ENCODE peak calls at places on chromosome 22, in six cellular contexts. V, E, K, C, X and L are unnamed samples. For H3K4me1, the result is how much of the 10 kb centered on the place peaks cover.

GRCh38 chr22:27224485-27225364 is 567.3 kb downstream of the MIAT start:
- DNase-seq in V (no peak), E (no peak), K (peak), C (peak), X (no peak), L (no peak)

GRCh38 chr22:37420656-37421467 is 6.4 kb downstream of the ELFN2 start:
- DNase-seq in V (no peak), E (no peak), K (peak), C (no peak), X (no peak), L (no peak)

GRCh38 chr22:38348751-38349496 is 31.7 kb upstream of the CSNK1E start:
- DNase-seq in V (no peak), E (no peak), K (no peak), C (no peak), X (no peak), L (peak)

GRCh38 chr22:37128555-37129281 is 19.2 kb upstream of the TMPRSS6 start:
- DNase-seq in V (no peak), E (no peak), K (no peak), C (no peak), X (no peak), L (no peak)

GRCh38 chr22:44893731-44894080 is 116.1 kb downstream of the PHF21B start:
- DNase-seq in V (no peak), E (no peak), K (no peak), C (no peak), X (no peak), L (no peak)

GRCh38 chr22:17742528-17742902 is 31.8 kb downstream of the BID start:
- DNase-seq in V (peak), E (peak), K (peak), C (peak), X (peak), L (no peak)

GRCh38 chr22:24486501-24486921 is 8.6 kb upstream of the UPB1 start:
- DNase-seq in V (no peak), E (no peak), K (peak), C (no peak), X (no peak), L (no peak)

GRCh38 chr22:36808611-36809344 is 8.1 kb downstream of the PVALB start:
- DNase-seq in V (peak), E (no peak), K (no peak), C (no peak), X (no peak), L (no peak)

GRCh38 chr22:42343551-42344081 is 73.2 kb upstream of the TCF20 start:
- DNase-seq in V (no peak), E (no peak), K (peak), C (no peak), X (no peak), L (no peak)

GRCh38 chr22:45577746-45578523 is 75.3 kb downstream of the FBLN1 start:
- DNase-seq in V (peak), E (peak), K (peak), C (peak), X (peak), L (no peak)

GRCh38 chr22:18104566-18104965 is 6.0 kb upstream of the TUBA8 start:
- DNase-seq in V (no peak), E (no peak), K (peak), C (no peak), X (no peak), L (no peak)

GRCh38 chr22:44368611-44369010 is 55.9 kb upstream of the SHISAL1 start:
- DNase-seq in V (no peak), E (no peak), K (no peak), C (no peak), X (no peak), L (no peak)

GRCh38 chr22:46593211-46593676 is 26.9 kb upstream of the GRAMD4 start:
- DNase-seq in V (no peak), E (no peak), K (no peak), C (no peak), X (no peak), L (no peak)

GRCh38 chr22:32748509-32748908 is 53.0 kb upstream of the TIMP3 start:
- DNase-seq in V (no peak), E (no peak), K (no peak), C (no peak), X (no peak), L (no peak)

GRCh38 chr22:24037851-24038765 is 27.0 kb downstream of the CABIN1 start:
- DNase-seq in V (no peak), E (no peak), K (no peak), C (no peak), X (no peak), L (no peak)

GRCh38 chr22:39276461-39277134 is 31.8 kb upstream of the PDGFB start:
- DNase-seq in V (no peak), E (no peak), K (no peak), C (no peak), X (no peak), L (no peak)

GRCh38 chr22:44665115-44665514 is 36.9 kb upstream of the PRR5 start:
- DNase-seq in V (no peak), E (no peak), K (no peak), C (peak), X (no peak), L (no peak)

GRCh38 chr22:40220316-40221054 is 42.8 kb downstream of the TNRC6B start:
- DNase-seq in V (no peak), E (peak), K (no peak), C (no peak), X (no peak), L (no peak)

GRCh38 chr22:37196539-37197450 is 8.7 kb upstream of the C1QTNF6 start:
- DNase-seq in V (no peak), E (no peak), K (peak), C (peak), X (peak), L (no peak)

GRCh38 chr22:41532908-41533825 is 11.1 kb downstream of the POLR3H start:
- DNase-seq in V (peak), E (peak), K (peak), C (peak), X (peak), L (no peak)

GRCh38 chr22:23154461-23154860 is 9.2 kb downstream of the RAB36 start:
- DNase-seq in V (no peak), E (no peak), K (no peak), C (no peak), X (no peak), L (no peak)

GRCh38 chr22:43128928-43129424 is 14.2 kb downstream of the MCAT start:
- DNase-seq in V (peak), E (no peak), K (no peak), C (no peak), X (no peak), L (no peak)

GRCh38 chr22:26054846-26055245 is 114.4 kb upstream of the SEZ6L start:
- DNase-seq in V (no peak), E (no peak), K (no peak), C (no peak), X (no peak), L (no peak)
- H3K4me1 ChIP-seq in V (under half), E (under half), K (under half), C (under half), X (under half), L (under half)

GRCh38 chr22:21815958-21816357 is 51.5 kb downstream of the MAPK1 start:
- DNase-seq in V (no peak), E (no peak), K (no peak), C (no peak), X (no peak), L (no peak)
- H3K4me1 ChIP-seq in V (under half), E (under half), K (under half), C (half or more), X (under half), L (under half)

GRCh38 chr22:29256606-29257325 is 11.0 kb downstream of the RHBDD3 start:
- DNase-seq in V (no peak), E (no peak), K (no peak), C (no peak), X (no peak), L (no peak)
- H3K4me1 ChIP-seq in V (under half), E (under half), K (under half), C (under half), X (under half), L (under half)

DNA sequence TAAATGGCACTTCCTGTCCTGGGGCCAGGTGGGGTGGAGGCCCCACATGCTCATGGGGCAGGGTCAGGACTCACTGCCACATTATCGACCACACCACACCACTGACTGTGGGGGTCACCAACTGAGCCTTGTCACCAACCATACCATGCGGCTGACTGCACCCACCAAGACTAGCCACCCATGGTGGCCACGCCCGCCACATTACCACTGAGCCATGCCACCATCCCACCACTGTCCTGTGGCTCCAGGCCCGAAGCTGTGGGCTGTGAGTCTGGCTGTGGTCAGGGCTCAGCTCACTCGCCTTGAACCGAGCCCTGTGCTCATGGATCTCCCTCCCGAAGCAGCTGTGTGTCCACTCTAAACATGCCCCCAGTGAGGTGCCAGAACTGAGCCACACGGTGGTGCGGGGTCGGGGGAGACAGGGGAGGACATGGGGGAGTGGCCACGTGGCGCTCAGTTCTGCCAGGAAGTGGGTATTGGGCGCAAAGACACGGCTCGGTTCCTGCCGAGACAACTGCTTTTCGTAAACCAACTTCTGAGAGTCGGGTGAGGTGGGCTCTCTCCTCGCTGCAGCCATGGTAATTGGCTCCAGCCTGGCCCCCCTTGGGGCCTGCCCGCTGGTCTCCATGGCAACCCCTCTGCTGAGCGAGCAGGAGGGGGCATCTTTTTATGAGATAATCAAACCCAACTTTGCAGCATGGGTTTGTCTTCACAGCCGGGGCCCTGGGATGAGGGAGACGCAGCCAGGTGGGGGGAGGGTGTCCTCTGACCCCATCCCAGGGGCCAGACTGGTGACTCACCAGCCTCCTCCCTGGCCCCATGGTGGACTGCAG is 23.2 kb downstream of the RTN4R start:
- DNase-seq in V (no peak), E (no peak), K (no peak), C (no peak), X (no peak), L (no peak)
- H3K4me1 ChIP-seq in V (under half), E (under half), K (under half), C (under half), X (under half), L (under half)

GRCh38 chr22:48079505-48080295 is 1317.2 kb downstream of the TBC1D22A start:
- DNase-seq in V (peak), E (no peak), K (no peak), C (no peak), X (no peak), L (no peak)
- H3K4me1 ChIP-seq in V (under half), E (under half), K (under half), C (under half), X (under half), L (under half)

DNA sequence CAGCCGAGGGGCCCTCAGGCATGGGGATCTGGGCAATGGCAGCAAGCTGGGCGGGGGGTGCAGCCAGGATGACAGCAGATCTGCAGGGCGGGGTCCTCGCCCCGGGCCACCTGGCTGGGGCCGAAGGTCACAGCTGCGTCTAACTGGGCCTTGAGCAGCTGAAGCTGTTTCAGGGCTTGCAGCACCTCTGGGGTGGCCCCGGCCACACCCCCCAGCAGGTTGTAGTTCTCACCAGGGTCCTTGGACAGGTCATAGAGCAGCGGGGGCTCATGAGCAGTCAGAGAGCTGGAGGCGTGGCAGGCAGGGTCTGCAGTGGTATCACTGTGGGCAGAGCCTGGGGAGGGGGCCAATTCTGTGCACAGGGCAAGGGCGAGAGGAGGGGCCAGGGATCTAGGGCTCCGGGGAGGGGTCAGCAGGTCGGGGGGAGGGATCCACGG is 2.8 kb downstream of the ARSA start:
- DNase-seq in V (no peak), E (no peak), K (no peak), C (no peak), X (no peak), L (peak)
- H3K4me1 ChIP-seq in V (under half), E (under half), K (under half), C (half or more), X (under half), L (under half)

GRCh38 chr22:49811014-49811791 is 16.5 kb downstream of the BRD1 start:
- DNase-seq in V (no peak), E (no peak), K (no peak), C (no peak), X (no peak), L (no peak)
- H3K4me1 ChIP-seq in V (under half), E (under half), K (under half), C (half or more), X (under half), L (half or more)

DNA sequence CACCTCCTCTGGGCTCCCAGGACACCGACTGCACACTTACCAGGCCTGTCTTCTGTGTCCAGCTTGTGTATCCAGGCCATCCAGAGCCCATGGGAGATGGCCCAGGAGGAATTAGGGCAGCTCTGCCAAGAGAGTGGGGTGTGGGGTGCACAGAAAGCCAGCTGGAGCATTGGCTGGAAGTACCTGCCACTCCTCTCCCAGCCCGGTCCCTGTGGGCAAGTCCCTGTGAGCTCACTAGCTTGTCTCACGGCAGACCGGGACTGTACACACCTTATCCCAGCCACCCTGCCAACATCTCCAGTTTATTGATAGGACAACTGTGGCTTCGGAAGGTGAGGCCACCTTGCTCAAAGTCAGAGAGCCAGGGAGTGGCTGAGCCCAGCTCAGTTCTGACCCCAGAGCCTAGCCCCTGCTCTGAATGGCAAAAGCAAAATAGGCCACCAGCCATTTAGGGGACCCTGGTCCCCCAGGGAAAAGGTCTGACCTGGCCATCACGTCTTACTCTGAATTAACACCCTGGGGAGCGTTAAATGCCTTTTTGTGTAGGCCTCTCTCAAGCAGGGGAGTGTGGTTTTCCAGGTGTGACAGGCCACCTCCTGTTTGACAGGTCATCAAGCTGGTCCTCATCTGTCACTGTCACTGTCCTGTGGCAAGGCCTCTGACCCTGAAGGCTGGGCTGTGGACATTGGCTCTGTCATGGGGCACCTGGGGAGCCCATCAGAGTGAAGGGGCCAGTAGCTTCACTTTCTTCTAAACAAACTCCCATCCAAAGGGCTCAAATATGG is 15.1 kb downstream of the UQCR10 start:
- DNase-seq in V (no peak), E (no peak), K (peak), C (peak), X (no peak), L (no peak)
- H3K4me1 ChIP-seq in V (under half), E (under half), K (under half), C (under half), X (under half), L (under half)